ENCODE peak calls at places on chromosome 17, in seven cellular contexts. O is mesenchymal stem cell; J is neuronal stem cell; B is IMR-90; T is uterus; U is CD8-positive, alpha-beta memory T cell; N is pancreas. S is an unnamed sample. For H3K4me1 and H3K9me3, the result is how much of the 10 kb centered on the place peaks cover.

GRCh38 chr17:44914698-44915271 is 515 bp downstream of the GFAP start:
- DNase-seq in U (no peak), B (no peak), N (no peak), T (no peak), O (no peak), J (no peak), S (peak)

GRCh38 chr17:44024271-44024663 is 9.5 kb upstream of the TMEM101 start:
- DNase-seq in N (no peak), U (no peak), T (no peak), B (no peak), O (no peak), J (no peak), S (no peak)

GRCh38 chr17:68004201-68004600 is 7.9 kb upstream of the C17orf58 start:
- DNase-seq in O (no peak), T (no peak), N (no peak), U (no peak), J (no peak), B (no peak), S (no peak)

GRCh38 chr17:82149401-82150099 is 51.5 kb upstream of the FASN start:
- DNase-seq in U (no peak), T (no peak), J (no peak), O (peak), B (no peak), N (no peak), S (no peak)

GRCh38 chr17:78915872-78916632 is 9.1 kb downstream of the TIMP2 start:
- DNase-seq in B (no peak), O (peak), N (no peak), T (no peak), U (no peak), J (no peak), S (peak)

GRCh38 chr17:57370051-57370581 is 113.8 kb downstream of the MSI2 start:
- DNase-seq in J (no peak), O (peak), N (no peak), T (no peak), B (peak), U (no peak), S (no peak)

GRCh38 chr17:14464741-14465140 is 163.9 kb downstream of the HS3ST3B1 start:
- DNase-seq in T (no peak), O (peak), N (no peak), U (no peak), B (peak), J (no peak), S (no peak)

GRCh38 chr17:28807925-28808641 is 34.5 kb downstream of the FAM222B start:
- DNase-seq in J (no peak), T (no peak), B (peak), O (peak), U (no peak), N (no peak), S (peak)

GRCh38 chr17:21061971-21062526 is 19.2 kb upstream of the USP22 start:
- DNase-seq in J (no peak), N (no peak), O (no peak), U (no peak), T (no peak), B (no peak), S (no peak)

GRCh38 chr17:48100160-48100559 is 1.1 kb downstream of the CBX1 start:
- DNase-seq in J (no peak), N (no peak), U (no peak), B (peak), T (no peak), O (peak), S (no peak)

GRCh38 chr17:13777003-13777402 is 175.3 kb upstream of the HS3ST3A1 start:
- DNase-seq in U (no peak), B (no peak), N (no peak), J (no peak), T (no peak), O (peak), S (no peak)

GRCh38 chr17:82605939-82606600 is 42.2 kb downstream of the WDR45B start:
- DNase-seq in B (no peak), O (no peak), U (no peak), T (no peak), N (no peak), J (no peak), S (no peak)

GRCh38 chr17:55344514-55344997 is 77.1 kb downstream of the MMD start:
- DNase-seq in O (no peak), T (no peak), J (no peak), U (no peak), B (no peak), N (no peak), S (no peak)

GRCh38 chr17:35170968-35171771 is 23.0 kb downstream of the SLC35G3 start:
- DNase-seq in N (no peak), B (peak), O (peak), U (no peak), T (no peak), J (no peak), S (no peak)

GRCh38 chr17:39110435-39111136 is 40.9 kb downstream of the PLXDC1 start:
- DNase-seq in B (no peak), N (peak), O (no peak), T (no peak), J (no peak), U (no peak), S (no peak)

GRCh38 chr17:48642059-48642842 is 16.1 kb upstream of the HOXB9 start:
- DNase-seq in J (no peak), O (peak), U (no peak), B (no peak), N (no peak), T (no peak), S (peak)

GRCh38 chr17:12688382-12688781 is 22.7 kb downstream of the MYOCD start:
- DNase-seq in B (no peak), T (no peak), O (no peak), J (no peak), N (no peak), U (no peak), S (no peak)

GRCh38 chr17:12683299-12683698 is 17.6 kb downstream of the MYOCD start:
- DNase-seq in O (no peak), U (no peak), B (no peak), J (no peak), N (no peak), T (no peak), S (no peak)

GRCh38 chr17:12691173-12691572 is 25.5 kb downstream of the MYOCD start:
- DNase-seq in J (no peak), U (no peak), T (peak), B (peak), N (no peak), O (peak), S (no peak)

GRCh38 chr17:12680993-12681392 is 15.3 kb downstream of the MYOCD start:
- DNase-seq in J (no peak), B (no peak), O (no peak), T (no peak), U (no peak), N (no peak), S (no peak)

DNA sequence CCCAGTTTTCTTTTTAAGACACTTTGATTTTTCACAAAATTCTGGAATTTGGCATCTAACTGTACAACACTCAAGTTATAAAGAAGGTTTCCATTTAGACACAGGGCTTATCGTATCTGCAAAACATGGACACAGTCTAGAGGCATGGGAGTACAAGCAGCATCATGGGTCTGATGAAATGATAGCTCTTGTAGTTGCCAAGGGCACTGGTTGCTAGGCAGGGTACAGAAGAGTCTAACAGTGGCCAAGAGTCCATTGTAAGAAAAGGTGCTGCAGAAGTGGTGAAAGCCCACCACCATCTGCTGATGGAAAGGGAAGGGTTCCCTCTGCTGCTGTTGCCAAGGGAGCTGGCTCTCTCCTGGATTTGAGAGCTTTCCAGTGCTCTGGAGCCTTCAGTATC is 20.8 kb downstream of the MYOCD start:
- DNase-seq in N (no peak), B (no peak), O (no peak), J (no peak), U (no peak), T (no peak), S (no peak)
- H3K4me1 ChIP-seq in N (under half), B (under half), O (under half), J (under half), U (under half), T (under half), S (under half)

GRCh38 chr17:61698244-61698643 is 107.2 kb upstream of the NACA2 start:
- DNase-seq in T (no peak), U (no peak), O (no peak), J (no peak), N (no peak), B (no peak), S (no peak)

GRCh38 chr17:61699694-61700093 is 108.7 kb upstream of the NACA2 start:
- DNase-seq in U (no peak), J (no peak), T (no peak), B (no peak), N (no peak), O (no peak), S (no peak)

GRCh38 chr17:61701334-61701733 is 110.3 kb upstream of the NACA2 start:
- DNase-seq in O (no peak), T (no peak), B (no peak), U (no peak), J (no peak), N (no peak), S (no peak)

GRCh38 chr17:61700252-61700651 is 109.2 kb upstream of the NACA2 start:
- DNase-seq in N (no peak), B (no peak), T (no peak), O (no peak), U (no peak), J (no peak), S (no peak)

DNA sequence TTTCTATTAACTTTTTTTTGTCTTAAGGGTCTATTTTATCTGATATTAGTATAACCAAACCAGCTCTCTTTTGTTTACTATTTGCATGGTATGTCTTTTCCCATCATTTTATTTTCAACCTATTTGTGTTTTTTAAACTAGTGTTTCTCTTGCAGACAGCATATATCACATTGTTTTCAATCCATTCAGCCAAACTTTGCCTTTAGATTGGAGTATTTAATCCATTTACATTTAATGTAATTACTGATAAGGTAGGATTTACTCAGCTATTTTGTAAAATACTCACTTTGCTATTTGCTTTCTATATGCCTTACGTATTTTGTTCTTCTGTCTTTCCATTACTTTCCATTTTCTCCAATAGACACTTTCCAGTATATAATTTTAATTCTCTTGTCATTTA is 108.0 kb upstream of the NACA2 start:
- DNase-seq in T (no peak), B (no peak), U (no peak), N (no peak), O (no peak), J (no peak), S (no peak)
- H3K9me3 ChIP-seq in T (under half), B (under half), U (under half), N (under half), O (half or more), J (half or more), S (under half)

GRCh38 chr17:77189148-77189547 is 48.4 kb downstream of the SEC14L1 start:
- DNase-seq in U (no peak), N (no peak), O (no peak), J (no peak), T (no peak), B (no peak), S (no peak)

GRCh38 chr17:77191266-77191665 is 50.5 kb downstream of the SEC14L1 start:
- DNase-seq in J (no peak), U (no peak), T (no peak), B (no peak), O (no peak), N (no peak), S (no peak)

GRCh38 chr17:77193653-77194052 is 52.9 kb downstream of the SEC14L1 start:
- DNase-seq in U (no peak), N (no peak), O (no peak), T (no peak), B (no peak), J (no peak), S (peak)

GRCh38 chr17:77188084-77189066 is 47.6 kb downstream of the SEC14L1 start:
- DNase-seq in U (no peak), T (no peak), N (no peak), B (no peak), O (no peak), J (no peak), S (no peak)

DNA sequence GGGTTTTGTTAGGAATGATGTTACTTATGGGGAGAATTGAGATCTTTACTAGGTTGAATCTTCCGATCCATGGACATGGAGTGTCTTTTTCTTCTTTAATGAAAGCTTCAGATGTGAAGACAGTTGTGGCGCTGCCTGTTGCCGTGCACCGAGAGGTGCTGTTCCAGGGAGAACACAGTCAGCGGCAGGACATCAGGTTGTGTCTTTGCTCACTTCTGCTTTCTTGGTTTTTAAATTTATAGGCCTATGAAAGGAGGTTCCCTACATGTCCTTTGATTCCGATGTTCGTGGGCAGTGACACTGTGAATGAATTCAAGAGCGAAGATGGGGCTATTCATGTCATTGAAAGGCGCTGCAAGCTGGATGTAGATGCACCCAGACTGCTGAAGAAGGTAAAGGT is 49.8 kb downstream of the SEC14L1 start:
- DNase-seq in B (no peak), O (no peak), N (no peak), U (no peak), T (no peak), J (no peak), S (no peak)
- H3K4me1 ChIP-seq in B (under half), O (under half), N (under half), U (under half), T (under half), J (under half), S (under half)

GRCh38 chr17:16623282-16623681 is 30.4 kb downstream of the ZNF624 start:
- DNase-seq in J (no peak), O (no peak), B (no peak), N (no peak), U (no peak), T (no peak), S (no peak)
- H3K9me3 ChIP-seq in J (half or more), O (half or more), B (half or more), N (under half), U (under half), T (under half), S (under half)

GRCh38 chr17:80457236-80457856 is 19.1 kb downstream of the NPTX1 start:
- DNase-seq in J (no peak), B (no peak), O (no peak), T (no peak), U (no peak), N (no peak), S (peak)

GRCh38 chr17:80455328-80455710 is 21.1 kb downstream of the NPTX1 start:
- DNase-seq in U (peak), O (peak), T (peak), J (no peak), N (peak), B (peak), S (peak)

GRCh38 chr17:80458016-80458415 is 18.4 kb downstream of the NPTX1 start:
- DNase-seq in B (no peak), U (no peak), N (no peak), T (no peak), J (no peak), O (no peak), S (no peak)

GRCh38 chr17:80455784-80456183 is 20.6 kb downstream of the NPTX1 start:
- DNase-seq in B (no peak), O (no peak), T (no peak), U (no peak), N (no peak), J (no peak), S (peak)

GRCh38 chr17:80456465-80457235 is 19.8 kb downstream of the NPTX1 start:
- DNase-seq in J (no peak), N (no peak), B (no peak), O (no peak), U (no peak), T (peak), S (no peak)
- H3K4me1 ChIP-seq in J (under half), N (under half), B (under half), O (under half), U (under half), T (under half), S (under half)

S was measured in osteoblast.